ENCODE peak calls at places on chromosomes 6 and 20, in four cellular contexts. U is mesendoderm, Q is mesenchymal stem cell, L is trophoblast cell. B is an unnamed sample.

GRCh38 chr6:36851149-36851614 is 11.9 kb upstream of the CPNE5 start:
- DNase-seq in U (peak; percentile 71), Q (peak; percentile 74), L (peak; percentile 33), B (peak; percentile 72)

GRCh38 chr6:82410151-82410621 is 46.6 kb downstream of the TPBG start:
- DNase-seq in L (peak; percentile 52), U (no peak), Q (peak; percentile 75), B (peak; percentile 54)

GRCh38 chr6:157823001-157823522 is at the start of gene SNX9:
- DNase-seq in Q (peak; percentile 82), L (peak; percentile 79), U (peak; percentile 88), B (peak; percentile 72)

GRCh38 chr6:11912420-11912819 is 99.7 kb upstream of the HIVEP1 start:
- DNase-seq in U (no peak), Q (no peak), L (no peak), B (no peak)

GRCh38 chr6:422423-423061 is 31.0 kb downstream of the IRF4 start:
- DNase-seq in U (peak; percentile 23), L (no peak), Q (peak; percentile 93), B (peak; percentile 97)

GRCh38 chr6:155142902-155143609 is 120.8 kb upstream of the CLDN20 start:
- DNase-seq in L (no peak), Q (peak; percentile 76), U (no peak), B (peak; percentile 33)

GRCh38 chr6:106334646-106335448 is 9.3 kb upstream of the ATG5 start:
- DNase-seq in U (peak; percentile 71), L (peak; percentile 58), Q (peak; percentile 58), B (peak; percentile 47)

GRCh38 chr6:13528232-13528631 is 40.8 kb upstream of the GFOD1 start:
- DNase-seq in L (no peak), Q (no peak), U (no peak), B (no peak)

GRCh38 chr6:89146748-89147715 is 1.2 kb downstream of the PM20D2 start:
- DNase-seq in U (peak; percentile 64), L (no peak), Q (peak; percentile 54), B (peak; percentile 65)

GRCh38 chr20:63457737-63458136 is 14.7 kb downstream of the KCNQ2 start:
- DNase-seq in Q (no peak), L (peak; percentile 6), U (no peak), B (no peak)

GRCh38 chr20:45309075-45309474 is 976 bp upstream of the MATN4 start:
- DNase-seq in Q (no peak), L (no peak), U (no peak), B (no peak)

GRCh38 chr20:63972312-63973159 is 2.8 kb upstream of the ZNF512B start:
- DNase-seq in Q (no peak), U (no peak), L (peak; percentile 51), B (no peak)

GRCh38 chr20:35942243-35942642 is 12.1 kb downstream of the SCAND1 start:
- DNase-seq in L (no peak), U (peak; percentile 31), Q (no peak), B (no peak)

GRCh38 chr6:52573295-52573694 is 3.6 kb downstream of the TRAM2 start:
- DNase-seq in U (peak; percentile 74), Q (peak; percentile 41), L (no peak), B (no peak)

GRCh38 chr6:148251286-148251685 is 91.4 kb upstream of the SASH1 start:
- DNase-seq in U (peak; percentile 52), Q (peak; percentile 57), L (no peak), B (peak; percentile 80)

GRCh38 chr20:33992145-33992922 is 1.4 kb upstream of the RALY start:
- DNase-seq in L (peak; percentile 91), U (no peak), Q (no peak), B (peak; percentile 54)

GRCh38 chr6:70398783-70399730 is 14.3 kb upstream of the FAM135A start:
- DNase-seq in L (peak; percentile 70), Q (peak; percentile 60), U (peak; percentile 7), B (peak; percentile 23)

GRCh38 chr20:45998761-45999160 is 9.9 kb upstream of the MMP9 start:
- DNase-seq in Q (no peak), L (no peak), U (no peak), B (no peak)

GRCh38 chr6:39812853-39813533 is 20.8 kb downstream of the DAAM2 start:
- DNase-seq in U (peak; percentile 33), Q (peak; percentile 79), L (no peak), B (peak; percentile 68)

GRCh38 chr20:36543187-36544133 is 2.1 kb downstream of the MYL9 start:
- DNase-seq in U (no peak), L (no peak), Q (peak; percentile 80), B (peak; percentile 83)

GRCh38 chr20:53322651-53323050 is 271.0 kb downstream of the ZNF217 start:
- DNase-seq in U (no peak), Q (no peak), L (peak; percentile 21), B (no peak)

GRCh38 chr6:70636589-70636988 is 31.1 kb upstream of the SMAP1 start:
- DNase-seq in Q (no peak), U (no peak), L (no peak), B (no peak)

GRCh38 chr20:15058836-15059235 is 721.4 kb upstream of the FLRT3 start:
- DNase-seq in U (no peak), Q (no peak), L (no peak), B (no peak)

GRCh38 chr20:36337886-36338285 is 31.7 kb downstream of the DLGAP4 start:
- DNase-seq in Q (no peak), U (no peak), L (no peak), B (no peak)

GRCh38 chr6:111894272-111894671 is 21.0 kb upstream of the FYN start:
- DNase-seq in Q (peak; percentile 31), U (no peak), L (no peak), B (peak; percentile 67)

GRCh38 chr20:44219287-44219686 is 8.7 kb upstream of the OSER1 start:
- DNase-seq in Q (no peak), L (no peak), U (no peak), B (no peak)

GRCh38 chr6:55276745-55277627 is 50.3 kb upstream of the GFRAL start:
- DNase-seq in Q (peak; percentile 84), U (peak; percentile 87), L (peak; percentile 33), B (peak; percentile 72)

GRCh38 chr20:6560978-6561377 is 206.5 kb upstream of the BMP2 start:
- DNase-seq in U (no peak), Q (no peak), L (no peak), B (no peak)

GRCh38 chr20:33668087-33668790 is 1.5 kb downstream of the ACTL10 start:
- DNase-seq in Q (no peak), U (no peak), L (no peak), B (no peak)

GRCh38 chr6:24273471-24273870 is 84.4 kb downstream of the DCDC2 start:
- DNase-seq in L (no peak), Q (peak; percentile 0), U (no peak), B (peak; percentile 17)

GRCh38 chr6:30787954-30788353 is 43.6 kb upstream of the IER3 start:
- DNase-seq in L (no peak), Q (peak; percentile 86), U (no peak), B (no peak)

GRCh38 chr6:80640176-80640575 is 533.7 kb downstream of the BCKDHB start:
- DNase-seq in Q (peak; percentile 58), L (no peak), U (no peak), B (no peak)

GRCh38 chr6:30709101-30709868 is 7.8 kb downstream of the MDC1 start:
- DNase-seq in L (no peak), Q (no peak), U (no peak), B (no peak)

GRCh38 chr6:112038268-112038667 is 15.6 kb upstream of the CCN6 start:
- DNase-seq in U (no peak), Q (peak; percentile 34), L (no peak), B (no peak)

GRCh38 chr20:8616792-8617191 is 452.1 kb upstream of the PLCB4 start:
- DNase-seq in U (no peak), L (no peak), Q (peak; percentile 58), B (peak; percentile 66)

GRCh38 chr6:169251822-169252804 is 1.5 kb downstream of the THBS2 start:
- DNase-seq in L (no peak), Q (no peak), U (peak; percentile 42), B (no peak)

GRCh38 chr20:50460608-50461268 is 49.4 kb upstream of the PTPN1 start:
- DNase-seq in Q (peak; percentile 86), U (peak; percentile 90), L (peak; percentile 90), B (peak; percentile 75)

GRCh38 chr6:20180935-20181334 is 31.3 kb downstream of the MBOAT1 start:
- DNase-seq in U (no peak), Q (no peak), L (no peak), B (no peak)

DNA sequence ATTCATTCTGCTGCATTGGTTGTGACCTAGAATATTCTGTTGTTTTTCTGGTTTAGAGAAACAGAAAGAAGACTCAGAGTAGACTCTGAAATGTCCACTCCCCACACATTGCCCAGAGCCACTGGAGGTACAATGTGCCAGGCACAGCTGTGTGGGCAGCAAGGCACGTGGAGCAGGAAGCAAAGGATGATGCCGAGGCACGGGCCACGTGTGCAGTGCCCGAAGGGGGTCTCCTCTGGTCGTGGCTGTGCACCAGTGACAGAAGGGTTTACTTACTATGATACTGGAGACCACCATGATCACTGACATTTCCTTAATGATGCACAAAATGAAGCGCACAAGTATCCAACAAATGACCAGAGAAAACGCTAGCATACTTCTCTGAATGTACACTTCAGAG is 488.9 kb downstream of the PRKN start:
- DNase-seq in U (no peak), L (no peak), Q (no peak), B (no peak)
- H3K18ac ChIP-seq in U (no peak overlapping the region), L (no peak overlapping the region), Q (no peak overlapping the region), B (no peak overlapping the region)

DNA sequence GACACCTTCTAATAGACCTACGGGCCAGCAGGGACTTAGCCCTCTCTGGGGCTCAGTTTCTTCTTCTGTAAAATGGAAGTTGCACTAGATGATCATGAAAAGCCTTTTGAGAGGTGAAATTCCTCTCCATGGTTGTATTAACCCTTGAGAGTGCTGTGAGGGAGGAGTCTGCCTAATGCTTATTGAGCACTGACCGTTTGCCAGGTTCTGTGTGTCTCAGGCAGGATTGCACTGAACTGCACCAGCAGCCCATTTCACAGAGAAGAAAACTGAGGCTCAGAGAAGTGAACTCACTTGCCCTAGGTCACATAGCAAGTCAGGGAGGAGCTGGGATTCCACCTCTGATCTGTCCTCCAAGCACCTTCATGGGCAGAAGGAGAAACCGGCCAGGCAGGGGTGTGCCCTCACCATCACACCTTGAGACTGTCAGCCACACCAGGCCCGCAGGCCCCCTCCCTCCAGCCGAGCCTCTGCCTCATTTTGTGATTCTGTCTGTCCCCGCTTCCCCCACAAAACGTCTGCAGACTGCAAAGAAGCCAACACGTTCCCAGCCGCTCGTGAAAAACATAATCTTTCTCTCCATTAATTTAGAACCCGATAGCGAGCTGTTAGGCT is 46.2 kb downstream of the KIAA1755 start:
- DNase-seq in L (no peak), Q (no peak), U (no peak), B (no peak)
- H3K27me3 ChIP-seq in L (no peaks in the 10 kb centered on the region), Q (peaks cover 2% of the 10 kb centered on the region), U (no peaks in the 10 kb centered on the region), B (no peaks in the 10 kb centered on the region)

GRCh38 chr20:13231031-13231752 is 10.1 kb downstream of the ISM1 start:
- DNase-seq in Q (no peak), U (peak; percentile 64), L (peak; percentile 30), B (peak; percentile 28)
- H3K18ac ChIP-seq in Q (no peak overlapping the region), U (no peak overlapping the region), L (no peak overlapping the region), B (no peak overlapping the region)

GRCh38 chr6:41558033-41558807 is 12.0 kb downstream of the FOXP4 start:
- DNase-seq in L (no peak), U (no peak), Q (no peak), B (peak; percentile 18)
- H3K27me3 ChIP-seq in L (no peaks in the 10 kb centered on the region), U (no peaks in the 10 kb centered on the region), Q (no peaks in the 10 kb centered on the region), B (no peaks in the 10 kb centered on the region)

B was measured in IMR-90.